ENCODE peak calls at places on chromosomes 5 and 9, in six cellular contexts. K, L, D, U, N and X are unnamed samples.

GRCh38 chr9:110752766-110753165 is 84.2 kb downstream of the MUSK start:
- DNase-seq in K (no peak), U (peak; percentile 57), L (peak; percentile 99), D (no peak), N (no peak), X (peak; percentile 94)

GRCh38 chr5:5217371-5217770 is 77.2 kb downstream of the ADAMTS16 start:
- DNase-seq in K (no peak), U (no peak), N (no peak), L (no peak), D (no peak), X (no peak)

GRCh38 chr9:126704157-126704941 is 90.6 kb downstream of the LMX1B start:
- DNase-seq in N (peak; percentile 19), D (peak; percentile 52), U (peak; percentile 80), L (peak; percentile 75), K (no peak), X (peak; percentile 16)

GRCh38 chr9:130297371-130297770 is 31.8 kb downstream of the HMCN2 start:
- DNase-seq in L (no peak), U (no peak), D (no peak), K (no peak), N (no peak), X (no peak)

GRCh38 chr5:125785407-125785806 is 637.8 kb upstream of the GRAMD2B start:
- DNase-seq in U (no peak), D (no peak), L (no peak), N (no peak), K (no peak), X (no peak)

GRCh38 chr9:129480227-129480626 is 140.7 kb downstream of the C9orf50 start:
- DNase-seq in L (no peak), N (no peak), U (no peak), D (no peak), K (no peak), X (peak; percentile 49)

GRCh38 chr5:431001-431710 is 11.8 kb upstream of the EXOC3 start:
- DNase-seq in U (peak; percentile 71), K (no peak), D (peak; percentile 65), N (peak; percentile 37), L (peak; percentile 32), X (peak; percentile 45)

GRCh38 chr9:36319806-36320205 is 61.6 kb upstream of the GNE start:
- DNase-seq in N (no peak), K (no peak), L (no peak), D (no peak), U (no peak), X (peak; percentile 47)

GRCh38 chr5:8685704-8686103 is 816.8 kb downstream of the MTRR start:
- DNase-seq in U (no peak), N (no peak), K (no peak), D (no peak), L (peak; percentile 6), X (no peak)

GRCh38 chr9:64061013-64061627 is 1223.9 kb downstream of the FOXD4L5 start:
- DNase-seq in L (no peak), U (no peak), N (no peak), K (no peak), D (no peak), X (no peak)

GRCh38 chr9:16282216-16282615 is 588.3 kb downstream of the BNC2 start:
- DNase-seq in N (no peak), U (no peak), D (no peak), L (peak; percentile 83), K (no peak), X (peak; percentile 90)

GRCh38 chr9:1962036-1962535 is 53.1 kb upstream of the SMARCA2 start:
- DNase-seq in U (no peak), L (no peak), D (no peak), K (no peak), N (no peak), X (peak; percentile 9)

GRCh38 chr5:107067391-107067790 is 603.3 kb downstream of the EFNA5 start:
- DNase-seq in D (no peak), L (peak; percentile 1), K (no peak), N (no peak), U (no peak), X (no peak)

GRCh38 chr5:157484768-157485167 is 24.8 kb downstream of the NIPAL4 start:
- DNase-seq in D (no peak), L (no peak), K (no peak), N (no peak), U (peak; percentile 38), X (peak; percentile 89)

GRCh38 chr9:117691367-117691766 is 12.8 kb upstream of the TLR4 start:
- DNase-seq in U (no peak), N (no peak), L (no peak), K (no peak), D (no peak), X (no peak)